ENCODE peak calls at places on chromosomes 7 and 10, in four cellular contexts. R, M, U and I are unnamed samples.

GRCh38 chr10:55742487-55742886 is 618.6 kb downstream of the ZWINT start:
- DNase-seq in R (no peak), M (no peak), U (peak; percentile 15), I (no peak)

GRCh38 chr10:13739178-13739577 is 152.4 kb downstream of the PRPF18 start:
- DNase-seq in R (no peak), M (peak; percentile 42), U (no peak), I (no peak)

GRCh38 chr7:100604078-100604975 is 2.2 kb downstream of the PCOLCE start:
- DNase-seq in R (peak; percentile 75), M (peak; percentile 81), U (peak; percentile 94), I (peak; percentile 54)

GRCh38 chr7:144473908-144474307 is 70.4 kb upstream of the NOBOX start:
- DNase-seq in R (no peak), M (no peak), U (no peak), I (no peak)

GRCh38 chr10:125768217-125768616 is 7.4 kb downstream of the MMP21 start:
- DNase-seq in R (peak; percentile 58), M (no peak), U (no peak), I (peak; percentile 46)

GRCh38 chr10:44261710-44262455 is 123.0 kb downstream of the CXCL12 start:
- DNase-seq in R (no peak), M (no peak), U (no peak), I (peak; percentile 32)

GRCh38 chr7:84647797-84648762 is 453.5 kb upstream of the SEMA3A start:
- DNase-seq in R (no peak), M (no peak), U (no peak), I (peak; percentile 96)

GRCh38 chr10:62430881-62431280 is 56.7 kb downstream of the ZNF365 start:
- DNase-seq in R (peak; percentile 84), M (no peak), U (no peak), I (no peak)

GRCh38 chr10:52452600-52453493 is 138.8 kb downstream of the DKK1 start:
- DNase-seq in R (no peak), M (no peak), U (no peak), I (no peak)

GRCh38 chr7:20311743-20312042 is 19.0 kb upstream of the ITGB8 start:
- DNase-seq in R (no peak), M (no peak), U (no peak), I (no peak)

GRCh38 chr7:80499350-80499955 is 12.4 kb downstream of the GNAT3 start:
- DNase-seq in R (no peak), M (no peak), U (peak; percentile 42), I (peak; percentile 90)

GRCh38 chr10:11856678-11857077 is 33.5 kb downstream of the PROSER2 start:
- DNase-seq in R (no peak), M (no peak), U (no peak), I (no peak)

GRCh38 chr10:67046507-67046906 is 120.7 kb downstream of the LRRTM3 start:
- DNase-seq in R (no peak), M (no peak), U (no peak), I (no peak)

GRCh38 chr10:131839351-131839750 is 61.5 kb upstream of the PPP2R2D start:
- DNase-seq in R (no peak), M (peak; percentile 0), U (no peak), I (no peak)